ENCODE peak calls at places on chromosomes 5 and 9, in four cellular contexts. T, B, X and P are unnamed samples.

GRCh38 chr5:94968507-94969095 is 316.3 kb downstream of the MCTP1 start:
- DNase-seq in T (peak; percentile 75), B (peak; percentile 71), X (peak; percentile 26), P (peak; percentile 11)

GRCh38 chr9:15961217-15961616 is 408.4 kb downstream of the CCDC171 start:
- DNase-seq in T (no peak), B (no peak), X (no peak), P (no peak)

GRCh38 chr5:4625206-4625896 is 514.8 kb upstream of the ADAMTS16 start:
- DNase-seq in T (no peak), B (no peak), X (no peak), P (no peak)

GRCh38 chr5:149881069-149881622 is 63.4 kb downstream of the PDE6A start:
- DNase-seq in T (no peak), B (no peak), X (no peak), P (no peak)

GRCh38 chr5:179870403-179870903 is 11.8 kb upstream of the MRNIP start:
- DNase-seq in T (peak; percentile 29), B (peak; percentile 65), X (no peak), P (peak; percentile 80)

GRCh38 chr5:180673371-180674252 is 24.2 kb upstream of the FLT4 start:
- DNase-seq in T (no peak), B (no peak), X (no peak), P (peak; percentile 28)

GRCh38 chr5:143086851-143087637 is 316.4 kb downstream of the NR3C1 start:
- DNase-seq in T (peak; percentile 17), B (peak; percentile 70), X (no peak), P (no peak)

GRCh38 chr5:26192496-26192895 is 845.9 kb downstream of the CDH9 start:
- DNase-seq in T (no peak), B (peak; percentile 24), X (no peak), P (no peak)

GRCh38 chr9:113042884-113043657 is 13.5 kb downstream of the ZFP37 start:
- DNase-seq in T (no peak), B (peak; percentile 34), X (no peak), P (no peak)
- TF ChIP-seq POLR2AphosphoS2 in T (no peak), B (no peak), X (no peak), P (no peak)

GRCh38 chr5:134566741-134567221 is 41.3 kb downstream of the JADE2 start:
- DNase-seq in T (no peak), B (no peak), X (no peak), P (no peak)

GRCh38 chr5:134568339-134568700 is 42.9 kb downstream of the JADE2 start:
- DNase-seq in T (no peak), B (no peak), X (no peak), P (no peak)

GRCh38 chr5:134568761-134569725 is 43.6 kb downstream of the JADE2 start:
- DNase-seq in T (no peak), B (peak; percentile 50), X (no peak), P (no peak)

GRCh38 chr5:134566181-134566740 is 40.8 kb downstream of the JADE2 start:
- DNase-seq in T (no peak), B (no peak), X (no peak), P (no peak)

GRCh38 chr5:134567651-134568338 is 42.3 kb downstream of the JADE2 start:
- DNase-seq in T (no peak), B (peak; percentile 43), X (no peak), P (no peak)
- TF ChIP-seq RFX5 in T (no peak), B (no peak), X (no peak), P (no peak)

GRCh38 chr9:136857166-136857565 is 5.0 kb downstream of the MAMDC4 start:
- DNase-seq in T (no peak), B (no peak), X (no peak), P (no peak)
- TF ChIP-seq POLR2AphosphoS2 in T (no peak), B (no peak), X (no peak), P (no peak)

DNA sequence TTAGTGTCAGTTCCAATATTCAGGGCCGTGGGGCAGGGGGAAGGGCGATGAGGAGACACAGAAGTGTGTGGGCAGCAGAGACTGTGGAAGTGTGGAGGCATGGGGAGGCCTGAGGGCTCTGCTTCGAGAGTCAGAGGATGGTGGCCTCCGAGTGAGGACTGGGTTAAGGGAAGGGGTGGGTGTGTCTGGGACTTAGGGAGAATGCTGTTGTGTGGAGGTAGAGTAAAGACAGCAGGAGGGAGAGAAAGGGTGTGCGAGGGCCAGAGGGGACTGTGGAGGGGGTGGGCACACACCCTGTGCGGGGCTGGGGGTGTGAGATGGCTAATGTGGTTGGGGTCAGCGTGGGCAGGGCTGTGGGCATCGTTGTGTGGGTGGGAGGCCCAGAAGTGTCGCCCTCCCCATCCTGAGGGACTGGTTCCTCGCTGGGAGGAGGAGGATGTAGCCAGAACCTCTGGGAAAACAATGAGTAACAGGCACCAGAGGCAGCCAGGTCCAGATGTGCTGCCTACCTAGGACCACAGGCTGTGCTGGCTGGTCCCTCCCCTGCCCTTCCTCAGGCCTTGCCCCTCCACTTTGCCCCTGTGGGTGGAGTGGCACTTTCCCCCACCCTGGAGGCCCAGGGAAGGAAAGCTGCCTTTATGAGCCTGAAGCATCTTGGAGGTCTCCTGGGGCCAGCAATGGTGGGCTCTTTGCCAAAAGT is 4.2 kb downstream of the USP20 start:
- DNase-seq in T (no peak), B (no peak), X (no peak), P (no peak)
- TF ChIP-seq RFX5 in T (no peak), B (no peak), X (no peak), P (no peak)

DNA sequence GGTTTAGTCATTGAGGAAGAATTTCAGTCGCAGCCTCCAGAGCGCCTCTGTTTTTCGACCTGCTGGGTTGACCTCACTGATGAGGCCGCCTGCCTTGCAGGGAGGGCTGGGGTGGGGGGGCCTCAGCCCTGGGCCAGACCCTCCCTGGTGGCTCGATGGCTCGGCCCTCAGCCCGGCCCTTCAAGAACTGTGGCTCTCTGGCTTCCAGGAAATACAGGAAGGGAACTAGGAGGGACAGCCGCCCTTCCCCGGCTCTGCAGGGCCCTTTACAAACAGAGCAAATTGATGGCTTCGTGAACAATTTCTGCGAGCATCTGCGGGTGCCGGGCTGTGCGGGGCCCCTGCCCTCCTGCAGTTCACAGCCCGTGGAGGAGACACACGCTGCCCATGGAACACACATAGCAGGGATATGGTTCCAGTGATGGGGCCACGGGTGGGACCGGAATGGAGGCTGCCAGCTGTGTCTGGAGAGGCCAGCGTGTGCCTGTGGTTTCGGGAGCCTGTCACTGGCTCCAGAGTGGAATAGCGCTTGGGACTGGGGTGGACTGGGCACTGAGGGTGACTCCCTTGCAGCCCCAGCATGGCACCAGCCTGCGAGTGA is 39.6 kb downstream of the COL5A1 start:
- DNase-seq in T (no peak), B (no peak), X (no peak), P (no peak)
- TF ChIP-seq POLR2AphosphoS2 in T (no peak), B (no peak), X (no peak), P (no peak)

DNA sequence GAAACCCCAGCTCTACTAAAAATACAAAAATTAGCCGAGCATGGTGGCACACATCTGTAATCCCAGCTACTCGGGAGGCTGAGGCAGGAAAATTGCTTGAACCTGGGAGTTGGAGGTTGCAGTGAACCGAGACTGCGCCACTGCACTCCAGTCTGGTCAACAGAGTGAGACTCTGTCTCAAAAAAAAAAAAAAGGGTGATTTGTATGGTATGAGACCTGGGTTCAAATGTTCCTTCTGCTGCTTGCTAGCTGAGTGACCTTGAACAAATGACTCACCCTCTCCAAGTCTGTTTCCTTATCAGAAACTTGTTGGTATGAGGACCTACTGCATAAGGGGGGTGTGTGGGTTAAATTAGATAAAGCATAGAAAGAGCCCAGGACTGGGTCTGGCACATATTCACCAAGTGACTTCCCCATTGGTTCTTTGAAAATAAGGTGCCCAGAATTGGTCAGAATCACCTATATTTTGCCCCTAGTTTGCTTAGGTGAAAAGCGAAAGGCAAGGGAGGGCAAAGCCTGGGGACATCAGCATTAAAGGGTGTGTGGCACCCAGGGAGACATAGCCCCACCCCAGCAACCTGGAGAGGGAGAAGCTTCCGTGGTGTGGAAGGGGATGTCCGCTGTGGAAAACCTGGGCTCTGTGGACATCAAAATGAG is 9.9 kb downstream of the SLC25A25 start:
- DNase-seq in T (no peak), B (no peak), X (no peak), P (peak; percentile 77)
- TF ChIP-seq RFX5 in T (no peak), B (no peak), X (no peak), P (no peak)

GRCh38 chr9:135343136-135343535 is 136.4 kb upstream of the PPP1R26 start:
- DNase-seq in T (no peak), B (no peak), X (no peak), P (no peak)

GRCh38 chr9:135344523-135344901 is 135.1 kb upstream of the PPP1R26 start:
- DNase-seq in T (no peak), B (no peak), X (no peak), P (no peak)

GRCh38 chr9:135344915-135345500 is 134.6 kb upstream of the PPP1R26 start:
- DNase-seq in T (no peak), B (no peak), X (no peak), P (no peak)

GRCh38 chr9:135342206-135343130 is 137.1 kb upstream of the PPP1R26 start:
- DNase-seq in T (no peak), B (no peak), X (no peak), P (no peak)

DNA sequence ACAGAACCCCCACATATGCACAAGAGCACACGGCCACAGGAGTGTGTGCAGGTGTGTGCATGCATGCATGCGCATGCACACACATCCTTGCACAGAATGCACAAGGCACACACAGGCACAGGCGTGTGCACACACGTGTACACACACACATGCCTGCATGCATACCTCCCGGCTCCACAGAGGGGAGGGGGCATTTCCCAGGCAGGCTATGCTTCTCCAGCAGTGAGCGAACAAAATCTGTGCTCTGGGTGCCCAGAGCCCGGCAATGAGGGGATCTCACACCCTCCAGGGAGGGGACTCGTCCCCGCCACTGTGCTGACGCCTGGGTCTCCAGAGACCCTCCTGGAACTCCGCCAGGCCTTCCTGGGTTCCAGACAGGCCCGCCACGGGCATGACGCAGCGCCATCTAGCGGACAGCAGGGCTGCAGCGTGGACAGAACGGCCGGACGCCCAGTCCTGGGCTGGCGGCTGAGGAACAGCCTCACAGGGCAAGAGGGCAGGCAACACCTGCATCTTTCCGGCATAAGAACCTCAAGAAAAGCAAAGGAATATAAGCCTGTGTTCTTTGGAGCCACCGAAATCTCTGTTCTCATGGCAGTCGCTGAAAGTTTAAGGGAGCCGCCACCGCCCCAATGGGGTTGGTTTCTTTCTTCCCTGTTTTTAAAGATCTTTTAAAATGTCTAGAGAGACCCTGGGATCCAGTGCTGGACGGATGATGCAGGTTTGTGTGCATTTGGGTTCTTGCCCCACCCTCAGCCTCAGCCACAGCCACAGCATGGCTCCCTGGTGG is 135.7 kb upstream of the PPP1R26 start:
- DNase-seq in T (peak; percentile 16), B (peak; percentile 34), X (no peak), P (peak; percentile 81)
- TF ChIP-seq POLR2AphosphoS2 in T (no peak), B (no peak), X (no peak), P (no peak)

GRCh38 chr5:9654886-9655285 is 24.7 kb upstream of the TAS2R1 start:
- DNase-seq in T (no peak), B (no peak), X (no peak), P (no peak)

GRCh38 chr5:9652295-9652694 is 22.1 kb upstream of the TAS2R1 start:
- DNase-seq in T (no peak), B (no peak), X (no peak), P (no peak)

GRCh38 chr5:9655641-9656040 is 25.5 kb upstream of the TAS2R1 start:
- DNase-seq in T (no peak), B (no peak), X (no peak), P (no peak)

GRCh38 chr5:9653061-9653460 is 22.9 kb upstream of the TAS2R1 start:
- DNase-seq in T (no peak), B (no peak), X (no peak), P (no peak)

GRCh38 chr5:9653811-9654210 is 23.7 kb upstream of the TAS2R1 start:
- DNase-seq in T (no peak), B (no peak), X (no peak), P (no peak)
- TF ChIP-seq RFX5 in T (no peak), B (no peak), X (no peak), P (no peak)